ENCODE peak calls at places on chromosomes 16 and 17, in four cellular contexts. One of them, this sample, is unnamed.

GRCh38 chr16:87698676-87699179 is 67.1 kb downstream of the KLHDC4 start:
- DNase-seq in HFF-Myc: no peak
- DNase-seq in fibroblast of the aortic adventitia: no peak
- DNase-seq in BE2C: no peak
- DNase-seq in this sample: no peak

GRCh38 chr16:89586853-89587252 is 11.3 kb downstream of the CPNE7 start:
- DNase-seq in HFF-Myc: no peak
- DNase-seq in BE2C: peak
- DNase-seq in fibroblast of the aortic adventitia: peak
- DNase-seq in this sample: no peak

GRCh38 chr16:16075463-16076399 is 126.3 kb downstream of the ABCC1 start:
- DNase-seq in fibroblast of the aortic adventitia: no peak
- DNase-seq in HFF-Myc: no peak
- DNase-seq in BE2C: no peak
- DNase-seq in this sample: no peak

GRCh38 chr16:57778658-57779057 is 23.6 kb downstream of the KIFC3 start:
- DNase-seq in HFF-Myc: no peak
- DNase-seq in fibroblast of the aortic adventitia: no peak
- DNase-seq in BE2C: no peak
- DNase-seq in this sample: no peak

GRCh38 chr17:50817142-50817751 is 18.1 kb upstream of the WFIKKN2 start:
- DNase-seq in fibroblast of the aortic adventitia: peak
- DNase-seq in HFF-Myc: no peak
- DNase-seq in BE2C: peak
- DNase-seq in this sample: no peak

GRCh38 chr17:9658593-9659211 is 13.4 kb downstream of the USP43 start:
- DNase-seq in HFF-Myc: peak
- DNase-seq in fibroblast of the aortic adventitia: no peak
- DNase-seq in BE2C: no peak
- DNase-seq in this sample: peak

GRCh38 chr16:29811896-29812665 is at the start of gene PRRT2:
- DNase-seq in BE2C: peak
- DNase-seq in HFF-Myc: no peak
- DNase-seq in fibroblast of the aortic adventitia: peak
- DNase-seq in this sample: no peak

GRCh38 chr17:36149296-36149820 is 27.1 kb downstream of the TBC1D3B start:
- DNase-seq in fibroblast of the aortic adventitia: peak
- DNase-seq in BE2C: no peak
- DNase-seq in HFF-Myc: no peak
- DNase-seq in this sample: peak

GRCh38 chr17:61221181-61221580 is 178.5 kb upstream of the TBX2 start:
- DNase-seq in HFF-Myc: no peak
- DNase-seq in BE2C: no peak
- DNase-seq in fibroblast of the aortic adventitia: no peak
- DNase-seq in this sample: no peak

GRCh38 chr16:83714286-83714685 is 93.5 kb upstream of the HSBP1 start:
- DNase-seq in fibroblast of the aortic adventitia: no peak
- DNase-seq in BE2C: no peak
- DNase-seq in HFF-Myc: no peak
- DNase-seq in this sample: no peak

GRCh38 chr16:50304467-50305440 is 38.4 kb downstream of the ADCY7 start:
- DNase-seq in BE2C: no peak
- DNase-seq in HFF-Myc: no peak
- DNase-seq in fibroblast of the aortic adventitia: no peak
- DNase-seq in this sample: no peak

GRCh38 chr17:20095366-20096080 is 86.4 kb downstream of the SPECC1 start:
- DNase-seq in HFF-Myc: peak
- DNase-seq in BE2C: peak
- DNase-seq in fibroblast of the aortic adventitia: peak
- DNase-seq in this sample: no peak
- TF ChIP-seq CTCF in HFF-Myc: peak
- TF ChIP-seq CTCF in BE2C: peak
- TF ChIP-seq CTCF in fibroblast of the aortic adventitia: peak
- TF ChIP-seq CTCF in this sample: peak

GRCh38 chr16:23694707-23695373 is 16.2 kb downstream of the PLK1 start:
- DNase-seq in HFF-Myc: no peak
- DNase-seq in fibroblast of the aortic adventitia: peak
- DNase-seq in BE2C: peak
- DNase-seq in this sample: no peak
- H3K4me3 ChIP-seq in HFF-Myc: no peak
- H3K4me3 ChIP-seq in fibroblast of the aortic adventitia: no peak
- H3K4me3 ChIP-seq in BE2C: no peak
- H3K4me3 ChIP-seq in this sample: peak

GRCh38 chr16:4409081-4409932 is 7.1 kb downstream of the CORO7 start:
- DNase-seq in fibroblast of the aortic adventitia: no peak
- DNase-seq in HFF-Myc: no peak
- DNase-seq in BE2C: no peak
- DNase-seq in this sample: no peak
- TF ChIP-seq CTCF in fibroblast of the aortic adventitia: no peak
- TF ChIP-seq CTCF in HFF-Myc: peak
- TF ChIP-seq CTCF in BE2C: peak
- TF ChIP-seq CTCF in this sample: peak

GRCh38 chr17:7114241-7114874 is at the start of gene ASGR2:
- DNase-seq in HFF-Myc: no peak
- DNase-seq in fibroblast of the aortic adventitia: no peak
- DNase-seq in BE2C: no peak
- DNase-seq in this sample: no peak
- H3K4me3 ChIP-seq in HFF-Myc: no peak
- H3K4me3 ChIP-seq in fibroblast of the aortic adventitia: no peak
- H3K4me3 ChIP-seq in BE2C: no peak
- H3K4me3 ChIP-seq in this sample: no peak

DNA sequence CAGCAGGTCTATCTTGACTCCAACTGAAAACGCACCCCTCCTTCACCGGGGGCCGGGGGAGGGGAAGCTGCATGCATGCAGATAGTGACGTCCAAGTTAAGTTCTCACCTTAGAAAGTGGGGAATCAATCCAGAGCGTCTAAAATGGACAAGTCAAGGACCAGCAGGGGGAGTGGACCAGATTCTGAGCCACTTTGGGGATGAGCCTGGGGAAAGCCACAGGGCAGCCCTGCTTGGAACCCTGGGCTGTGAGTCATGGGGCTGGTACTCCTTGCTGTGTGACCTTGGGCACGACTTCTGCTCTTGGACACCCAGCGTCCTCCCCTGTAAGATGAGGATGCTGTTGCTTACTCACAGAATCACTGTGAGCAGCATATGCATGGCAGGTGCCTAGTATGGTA is 9.1 kb downstream of the TNFRSF13B start:
- DNase-seq in HFF-Myc: no peak
- DNase-seq in fibroblast of the aortic adventitia: no peak
- DNase-seq in BE2C: no peak
- DNase-seq in this sample: no peak
- TF ChIP-seq CTCF in HFF-Myc: peak
- TF ChIP-seq CTCF in fibroblast of the aortic adventitia: no peak
- TF ChIP-seq CTCF in BE2C: no peak
- TF ChIP-seq CTCF in this sample: peak

GRCh38 chr17:82104797-82105416 is 6.9 kb upstream of the FASN start:
- DNase-seq in fibroblast of the aortic adventitia: no peak
- DNase-seq in HFF-Myc: no peak
- DNase-seq in BE2C: no peak
- DNase-seq in this sample: no peak
- H3K4me3 ChIP-seq in fibroblast of the aortic adventitia: no peak
- H3K4me3 ChIP-seq in HFF-Myc: no peak
- H3K4me3 ChIP-seq in BE2C: no peak
- H3K4me3 ChIP-seq in this sample: no peak

DNA sequence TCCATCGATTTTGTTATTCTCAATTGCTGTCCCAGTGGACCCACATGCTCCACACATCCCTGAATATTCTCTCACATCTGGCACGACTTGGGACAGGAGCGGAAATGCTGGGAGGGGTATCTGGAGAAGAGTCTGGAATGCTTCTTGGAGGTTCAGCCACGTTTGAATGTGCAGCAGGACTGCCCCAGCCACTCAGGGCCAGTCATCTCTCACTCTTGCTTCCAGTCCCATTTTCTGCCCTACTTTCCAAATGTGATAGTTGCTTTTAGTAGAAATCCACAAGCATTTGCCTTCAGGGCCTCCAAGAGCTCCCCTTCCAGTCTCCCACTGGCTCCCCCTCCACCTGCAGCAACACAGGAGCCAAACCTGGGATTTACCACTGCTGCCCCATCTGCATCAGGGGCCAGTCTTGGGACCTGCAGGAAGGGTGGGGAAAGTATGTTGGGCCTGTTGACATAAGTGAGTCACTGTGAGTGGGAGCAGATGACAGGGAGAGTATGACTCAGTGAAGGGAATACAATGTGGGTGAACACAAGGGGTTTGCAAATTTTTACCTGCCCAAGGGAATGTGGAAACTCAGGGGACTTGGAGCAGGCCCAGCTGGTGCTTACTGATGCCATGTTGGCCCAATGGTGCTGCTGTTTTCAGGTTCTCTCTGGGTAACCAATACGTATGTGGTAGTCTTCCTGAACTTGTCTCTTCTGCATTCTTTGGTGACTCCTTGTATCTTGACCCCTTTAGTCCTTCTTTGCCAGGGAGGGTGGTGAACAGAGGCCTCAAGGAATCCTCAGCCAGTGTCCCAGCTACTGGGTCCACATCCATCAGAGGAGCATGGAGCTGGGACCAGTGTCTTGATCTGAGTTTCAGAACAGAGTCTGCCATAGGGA is 78.8 kb upstream of the CRHR1 start:
- DNase-seq in fibroblast of the aortic adventitia: peak
- DNase-seq in HFF-Myc: no peak
- DNase-seq in BE2C: no peak
- DNase-seq in this sample: no peak
- TF ChIP-seq CTCF in fibroblast of the aortic adventitia: no peak
- TF ChIP-seq CTCF in HFF-Myc: no peak
- TF ChIP-seq CTCF in BE2C: no peak
- TF ChIP-seq CTCF in this sample: no peak

GRCh38 chr16:907819-908218 is 63.0 kb downstream of the LMF1 start:
- DNase-seq in BE2C: peak
- DNase-seq in fibroblast of the aortic adventitia: no peak
- DNase-seq in HFF-Myc: no peak
- DNase-seq in this sample: no peak
- H3K4me3 ChIP-seq in BE2C: no peak
- H3K4me3 ChIP-seq in fibroblast of the aortic adventitia: no peak
- H3K4me3 ChIP-seq in HFF-Myc: no peak
- H3K4me3 ChIP-seq in this sample: no peak

This sample was measured in astrocyte of the cerebellum.